ENCODE peak calls at places on chromosomes 12 and 14, in nine cellular contexts. V, D, G, B, Q, H, Y, K and A are unnamed samples.
A peak's percentile ranks its signal among the peaks of the same experiment; 100 is the strongest.

GRCh38 chr12:107594995-107595394 is 90.6 kb upstream of the PWP1 start:
- DNase-seq in G (no peak), B (no peak), D (no peak), V (no peak), K (no peak), Y (no peak), Q (peak; percentile 72), H (peak; percentile 55), A (no peak)

GRCh38 chr12:6871052-6871957 is 1.8 kb downstream of the SPSB2 start:
- DNase-seq in H (no peak), V (peak; percentile 89), D (no peak), Y (no peak), Q (peak; percentile 69), G (no peak), K (no peak), B (peak; percentile 72), A (peak; percentile 82)

GRCh38 chr12:92226036-92226661 is 80.5 kb upstream of the BTG1 start:
- DNase-seq in Y (no peak), B (no peak), G (no peak), H (peak; percentile 28), V (no peak), Q (no peak), K (no peak), D (no peak), A (no peak)

GRCh38 chr12:89573081-89573810 is 47.4 kb upstream of the POC1B start:
- DNase-seq in K (no peak), H (no peak), V (no peak), G (no peak), Y (no peak), D (no peak), Q (no peak), B (no peak), A (no peak)

GRCh38 chr12:62291888-62292760 is 31.9 kb downstream of the USP15 start:
- DNase-seq in Y (no peak), V (no peak), G (no peak), H (peak; percentile 43), D (no peak), B (peak; percentile 63), Q (peak; percentile 54), K (no peak), A (no peak)

GRCh38 chr12:114018669-114019068 is 52.5 kb upstream of the RBM19 start:
- DNase-seq in V (no peak), Q (peak; percentile 82), B (peak; percentile 0), Y (no peak), K (no peak), G (no peak), D (no peak), H (peak; percentile 21), A (no peak)

GRCh38 chr12:42143401-42144173 is 1.1 kb downstream of the GXYLT1 start:
- DNase-seq in K (no peak), Y (no peak), V (no peak), Q (peak; percentile 35), G (no peak), D (no peak), B (peak; percentile 41), H (peak; percentile 28), A (no peak)

GRCh38 chr12:92468358-92469020 is 234.3 kb upstream of the PLEKHG7 start:
- DNase-seq in G (no peak), Q (no peak), B (no peak), K (no peak), Y (no peak), D (no peak), H (no peak), V (no peak), A (no peak)

GRCh38 chr12:25082628-25083027 is 112.3 kb downstream of the DNAI7 start:
- DNase-seq in H (no peak), D (no peak), B (no peak), Y (no peak), G (no peak), K (no peak), V (no peak), Q (no peak), A (no peak)

GRCh38 chr12:78403681-78404080 is 460.9 kb upstream of the SYT1 start:
- DNase-seq in G (no peak), B (no peak), H (peak; percentile 40), V (no peak), Q (peak; percentile 45), D (no peak), Y (no peak), K (no peak), A (no peak)

GRCh38 chr14:75259946-75260545 is 18.6 kb upstream of the FOS start:
- DNase-seq in K (no peak), B (peak; percentile 69), D (no peak), Q (no peak), V (no peak), Y (no peak), H (no peak), G (no peak), A (no peak)

GRCh38 chr12:127455347-127456265 is 811.4 kb upstream of the TMEM132C start:
- DNase-seq in V (no peak), H (no peak), B (no peak), G (no peak), K (no peak), Q (no peak), Y (peak; percentile 8), D (no peak), A (no peak)

GRCh38 chr14:26872510-26872909 is 274.7 kb upstream of the NOVA1 start:
- DNase-seq in B (no peak), K (no peak), Y (no peak), Q (no peak), H (no peak), D (no peak), G (no peak), V (no peak), A (no peak)

GRCh38 chr12:63079791-63080395 is 71.1 kb downstream of the AVPR1A start:
- DNase-seq in B (no peak), Y (no peak), K (no peak), H (no peak), V (no peak), G (no peak), Q (no peak), D (no peak), A (no peak)

GRCh38 chr14:37569729-37570128 is 25.3 kb downstream of the FOXA1 start:
- DNase-seq in D (no peak), B (no peak), V (no peak), Y (no peak), Q (no peak), G (no peak), K (no peak), H (no peak), A (no peak)

GRCh38 chr14:53525608-53526007 is 372.5 kb upstream of the DDHD1 start:
- DNase-seq in G (no peak), Y (no peak), V (no peak), D (no peak), Q (no peak), B (no peak), K (no peak), H (no peak), A (no peak)

GRCh38 chr12:115204957-115205754 is 521.2 kb upstream of the TBX3 start:
- DNase-seq in D (no peak), Q (peak; percentile 77), G (no peak), V (no peak), K (no peak), Y (no peak), H (peak; percentile 68), B (peak; percentile 67), A (no peak)

GRCh38 chr14:104348741-104349140 is 210.4 kb downstream of the KIF26A start:
- DNase-seq in G (no peak), D (no peak), H (no peak), Y (no peak), K (no peak), V (no peak), B (no peak), Q (no peak), A (no peak)

GRCh38 chr12:2283480-2283879 is 230.7 kb downstream of the CACNA1C start:
- DNase-seq in G (no peak), Q (no peak), B (no peak), V (no peak), H (no peak), D (no peak), Y (no peak), K (no peak), A (no peak)

GRCh38 chr14:20682435-20683124 is 1.8 kb upstream of the RNASE4 start:
- DNase-seq in V (peak; percentile 89), H (peak; percentile 92), G (peak; percentile 67), B (peak; percentile 87), D (peak; percentile 88), K (peak; percentile 80), Q (peak; percentile 91), Y (peak; percentile 82), A (peak; percentile 71)
- H3K4me1 ChIP-seq in V (peaks cover 7% of the 10 kb centered on the region), H (no peaks in the 10 kb centered on the region), G (peaks cover 21% of the 10 kb centered on the region), B (peaks cover 22% of the 10 kb centered on the region), D (peaks cover 17% of the 10 kb centered on the region), K (peaks cover 35% of the 10 kb centered on the region), Q (peaks cover 25% of the 10 kb centered on the region), Y (peaks cover 4% of the 10 kb centered on the region), A (peaks cover 21% of the 10 kb centered on the region)

DNA sequence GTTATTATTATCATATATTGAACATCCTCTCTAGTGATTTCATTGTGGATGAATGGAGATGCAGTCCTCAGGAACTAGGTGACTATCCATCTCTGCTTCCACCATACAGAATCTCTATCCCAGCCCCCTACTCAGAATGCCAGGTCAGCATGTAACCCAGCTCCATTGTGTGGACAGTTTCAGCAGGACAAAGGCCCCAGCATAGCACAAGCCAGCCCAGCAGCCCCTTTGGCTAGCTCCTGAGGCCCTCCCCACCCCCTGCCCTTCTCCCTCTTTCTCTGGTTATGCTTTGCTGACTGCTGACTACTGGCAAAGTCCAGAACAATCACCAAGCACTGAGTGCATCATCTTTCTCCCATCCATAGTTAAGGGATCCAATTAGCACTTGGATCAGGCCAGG is 5.8 kb upstream of the SPRYD4 start:
- DNase-seq in B (no peak), D (no peak), G (no peak), H (no peak), K (no peak), Q (no peak), V (no peak), Y (peak; percentile 60), A (no peak)
- H3K27ac ChIP-seq in B (no peak overlapping the region), D (no peak overlapping the region), G (no peak overlapping the region), H (no peak overlapping the region), K (no peak overlapping the region), Q (no peak overlapping the region), V (no peak overlapping the region), Y (peak overlapping the region; percentile 91), A (no peak overlapping the region)

GRCh38 chr12:57613427-57614109 is 2.3 kb downstream of the ARHGEF25 start:
- DNase-seq in G (no peak), K (no peak), Y (no peak), V (no peak), B (no peak), D (no peak), Q (no peak), H (no peak), A (no peak)
- H3K4me1 ChIP-seq in G (peaks cover 20% of the 10 kb centered on the region), K (peaks cover 39% of the 10 kb centered on the region), Y (peaks cover 9% of the 10 kb centered on the region), V (no peaks in the 10 kb centered on the region), B (peaks cover 8% of the 10 kb centered on the region), D (peaks cover 5% of the 10 kb centered on the region), Q (peaks cover 9% of the 10 kb centered on the region), H (peaks cover 4% of the 10 kb centered on the region), A (no peaks in the 10 kb centered on the region)

DNA sequence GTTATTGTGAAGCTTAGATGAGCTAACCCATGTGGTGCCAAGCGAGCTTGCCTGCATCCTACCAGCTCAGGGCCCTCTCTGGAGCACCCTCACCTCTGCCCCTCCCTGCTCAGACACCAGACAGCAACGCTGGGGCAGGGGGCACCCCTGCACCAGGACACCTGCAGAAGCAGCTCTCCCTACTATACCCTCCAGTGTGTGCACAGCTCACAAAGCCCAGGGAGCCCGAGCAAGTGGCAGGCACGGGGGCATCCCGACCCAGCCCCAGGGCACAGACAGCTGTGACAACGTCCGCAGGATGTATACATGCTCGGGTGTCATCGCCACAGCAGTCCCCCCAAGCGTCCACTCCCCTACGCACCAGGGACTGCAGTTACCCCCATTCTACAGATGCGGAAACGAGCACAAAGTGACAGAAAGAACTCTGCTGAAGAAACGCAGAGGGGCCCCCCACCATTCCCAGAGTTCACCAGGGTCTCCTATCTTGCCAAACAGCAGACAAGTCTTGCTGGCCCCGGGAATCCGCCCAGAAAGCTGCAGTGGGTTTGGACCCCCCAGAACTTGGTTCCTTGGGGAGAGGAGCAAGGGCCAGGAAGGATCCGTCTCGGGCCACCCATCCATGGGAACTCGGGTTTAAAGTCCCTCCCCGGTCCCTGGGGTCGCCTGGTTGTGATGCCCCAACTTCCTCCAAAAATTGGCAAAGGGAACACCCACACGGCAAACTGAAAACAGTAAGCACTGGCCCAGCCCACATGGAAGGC is 12.1 kb downstream of the NCOR2 start:
- DNase-seq in V (no peak), D (no peak), G (no peak), B (no peak), Q (no peak), H (no peak), K (no peak), Y (no peak), A (no peak)
- H3K27ac ChIP-seq in V (no peak overlapping the region), D (peak overlapping the region; percentile 55), G (no peak overlapping the region), B (no peak overlapping the region), Q (no peak overlapping the region), H (no peak overlapping the region), K (no peak overlapping the region), Y (no peak overlapping the region), A (no peak overlapping the region)